ENCODE peak calls at places on chromosomes 6 and 20, in seven cellular contexts. One of them, this sample, is unnamed.

GRCh38 chr6:151497935-151498726 is 4.3 kb downstream of the CCDC170 start:
- DNase-seq in ovary: no peak
- DNase-seq in astrocyte: no peak
- DNase-seq in cardiac fibroblast: peak
- DNase-seq in pancreas: no peak
- DNase-seq in AG09309: no peak
- DNase-seq in OCI-LY7: no peak
- DNase-seq in this sample: no peak

GRCh38 chr6:158027590-158028285 is 46.1 kb downstream of the SYNJ2 start:
- DNase-seq in ovary: no peak
- DNase-seq in astrocyte: no peak
- DNase-seq in cardiac fibroblast: no peak
- DNase-seq in pancreas: no peak
- DNase-seq in AG09309: no peak
- DNase-seq in OCI-LY7: no peak
- DNase-seq in this sample: no peak

GRCh38 chr6:10230533-10230932 is 184.3 kb downstream of the TFAP2A start:
- DNase-seq in ovary: no peak
- DNase-seq in astrocyte: no peak
- DNase-seq in cardiac fibroblast: no peak
- DNase-seq in pancreas: no peak
- DNase-seq in AG09309: no peak
- DNase-seq in OCI-LY7: no peak
- DNase-seq in this sample: no peak

GRCh38 chr6:31299511-31299910 is 27.6 kb upstream of the HLA-C start:
- DNase-seq in ovary: no peak
- DNase-seq in astrocyte: no peak
- DNase-seq in cardiac fibroblast: no peak
- DNase-seq in pancreas: no peak
- DNase-seq in AG09309: no peak
- DNase-seq in OCI-LY7: no peak
- DNase-seq in this sample: no peak

GRCh38 chr6:52285174-52286068 is 879 bp upstream of the MCM3 start:
- DNase-seq in ovary: no peak
- DNase-seq in astrocyte: no peak
- DNase-seq in cardiac fibroblast: peak
- DNase-seq in pancreas: no peak
- DNase-seq in AG09309: peak
- DNase-seq in OCI-LY7: peak
- DNase-seq in this sample: no peak

GRCh38 chr6:37486440-37486839 is 13.3 kb downstream of the CCDC167 start:
- DNase-seq in ovary: no peak
- DNase-seq in astrocyte: no peak
- DNase-seq in cardiac fibroblast: no peak
- DNase-seq in pancreas: no peak
- DNase-seq in AG09309: no peak
- DNase-seq in OCI-LY7: no peak
- DNase-seq in this sample: no peak

GRCh38 chr6:50850860-50851259 is 32.2 kb downstream of the TFAP2B start:
- DNase-seq in ovary: no peak
- DNase-seq in astrocyte: no peak
- DNase-seq in cardiac fibroblast: no peak
- DNase-seq in pancreas: no peak
- DNase-seq in AG09309: no peak
- DNase-seq in OCI-LY7: no peak
- DNase-seq in this sample: no peak

GRCh38 chr6:91486200-91486599 is 899.3 kb upstream of the MAP3K7 start:
- DNase-seq in ovary: no peak
- DNase-seq in astrocyte: no peak
- DNase-seq in cardiac fibroblast: no peak
- DNase-seq in pancreas: no peak
- DNase-seq in AG09309: no peak
- DNase-seq in OCI-LY7: no peak
- DNase-seq in this sample: no peak

GRCh38 chr20:36604952-36605308 is 649 bp upstream of the RAB5IF start:
- DNase-seq in ovary: peak
- DNase-seq in astrocyte: no peak
- DNase-seq in cardiac fibroblast: no peak
- DNase-seq in pancreas: peak
- DNase-seq in AG09309: no peak
- DNase-seq in OCI-LY7: peak
- DNase-seq in this sample: peak

GRCh38 chr6:7921582-7922199 is 11.1 kb upstream of the TXNDC5 start:
- DNase-seq in ovary: no peak
- DNase-seq in astrocyte: no peak
- DNase-seq in cardiac fibroblast: peak
- DNase-seq in pancreas: no peak
- DNase-seq in AG09309: no peak
- DNase-seq in OCI-LY7: no peak
- DNase-seq in this sample: no peak

GRCh38 chr6:133343220-133343619 is 102.1 kb downstream of the EYA4 start:
- DNase-seq in ovary: no peak
- DNase-seq in astrocyte: no peak
- DNase-seq in cardiac fibroblast: no peak
- DNase-seq in pancreas: no peak
- DNase-seq in AG09309: no peak
- DNase-seq in OCI-LY7: no peak
- DNase-seq in this sample: no peak

GRCh38 chr6:112988748-112989147 is 641.6 kb downstream of the RFPL4B start:
- DNase-seq in ovary: no peak
- DNase-seq in astrocyte: no peak
- DNase-seq in cardiac fibroblast: no peak
- DNase-seq in pancreas: no peak
- DNase-seq in AG09309: no peak
- DNase-seq in OCI-LY7: no peak
- DNase-seq in this sample: no peak

GRCh38 chr20:61923371-61924166 is 142.1 kb downstream of the TAF4 start:
- DNase-seq in ovary: no peak
- DNase-seq in astrocyte: peak
- DNase-seq in cardiac fibroblast: no peak
- DNase-seq in pancreas: no peak
- DNase-seq in AG09309: no peak
- DNase-seq in OCI-LY7: no peak
- DNase-seq in this sample: no peak

GRCh38 chr20:46701556-46701955 is 7.9 kb upstream of the SLC2A10 start:
- DNase-seq in ovary: no peak
- DNase-seq in astrocyte: no peak
- DNase-seq in cardiac fibroblast: no peak
- DNase-seq in pancreas: no peak
- DNase-seq in AG09309: no peak
- DNase-seq in OCI-LY7: no peak
- DNase-seq in this sample: no peak

GRCh38 chr20:63216041-63216848 is at the start of gene YTHDF1:
- DNase-seq in ovary: peak
- DNase-seq in astrocyte: peak
- DNase-seq in cardiac fibroblast: peak
- DNase-seq in pancreas: peak
- DNase-seq in AG09309: peak
- DNase-seq in OCI-LY7: peak
- DNase-seq in this sample: peak

GRCh38 chr20:37867289-37868195 is 35.4 kb upstream of the VSTM2L start:
- DNase-seq in ovary: no peak
- DNase-seq in astrocyte: no peak
- DNase-seq in cardiac fibroblast: no peak
- DNase-seq in pancreas: no peak
- DNase-seq in AG09309: no peak
- DNase-seq in OCI-LY7: no peak
- DNase-seq in this sample: no peak

GRCh38 chr6:109318328-109318876 is 63.9 kb downstream of the CD164 start:
- DNase-seq in ovary: no peak
- DNase-seq in astrocyte: no peak
- DNase-seq in cardiac fibroblast: no peak
- DNase-seq in pancreas: no peak
- DNase-seq in AG09309: no peak
- DNase-seq in OCI-LY7: no peak
- DNase-seq in this sample: no peak

GRCh38 chr6:121544691-121545090 is 109.2 kb downstream of the GJA1 start:
- DNase-seq in ovary: no peak
- DNase-seq in astrocyte: peak
- DNase-seq in cardiac fibroblast: no peak
- DNase-seq in pancreas: no peak
- DNase-seq in AG09309: no peak
- DNase-seq in OCI-LY7: no peak
- DNase-seq in this sample: no peak

GRCh38 chr6:158653577-158654354 is 3.9 kb downstream of the SYTL3 start:
- DNase-seq in ovary: no peak
- DNase-seq in astrocyte: peak
- DNase-seq in cardiac fibroblast: no peak
- DNase-seq in pancreas: no peak
- DNase-seq in AG09309: no peak
- DNase-seq in OCI-LY7: no peak
- DNase-seq in this sample: peak

GRCh38 chr6:39393075-39393474 is 70.6 kb upstream of the KCNK16 start:
- DNase-seq in ovary: no peak
- DNase-seq in astrocyte: no peak
- DNase-seq in cardiac fibroblast: no peak
- DNase-seq in pancreas: no peak
- DNase-seq in AG09309: no peak
- DNase-seq in OCI-LY7: no peak
- DNase-seq in this sample: no peak

GRCh38 chr6:39387785-39388184 is 65.3 kb upstream of the KCNK16 start:
- DNase-seq in ovary: no peak
- DNase-seq in astrocyte: no peak
- DNase-seq in cardiac fibroblast: no peak
- DNase-seq in pancreas: no peak
- DNase-seq in AG09309: no peak
- DNase-seq in OCI-LY7: no peak
- DNase-seq in this sample: no peak

GRCh38 chr6:39388526-39389371 is 66.2 kb upstream of the KCNK16 start:
- DNase-seq in ovary: no peak
- DNase-seq in astrocyte: peak
- DNase-seq in cardiac fibroblast: peak
- DNase-seq in pancreas: no peak
- DNase-seq in AG09309: no peak
- DNase-seq in OCI-LY7: no peak
- DNase-seq in this sample: no peak

GRCh38 chr6:39391182-39391581 is 68.7 kb upstream of the KCNK16 start:
- DNase-seq in ovary: no peak
- DNase-seq in astrocyte: no peak
- DNase-seq in cardiac fibroblast: no peak
- DNase-seq in pancreas: no peak
- DNase-seq in AG09309: no peak
- DNase-seq in OCI-LY7: no peak
- DNase-seq in this sample: no peak

GRCh38 chr6:39389372-39389767 is 66.9 kb upstream of the KCNK16 start:
- DNase-seq in ovary: no peak
- DNase-seq in astrocyte: no peak
- DNase-seq in cardiac fibroblast: peak
- DNase-seq in pancreas: no peak
- DNase-seq in AG09309: no peak
- DNase-seq in OCI-LY7: no peak
- DNase-seq in this sample: no peak
- TF ChIP-seq CTCF in ovary: no peak
- TF ChIP-seq CTCF in astrocyte: peak
- TF ChIP-seq CTCF in cardiac fibroblast: peak
- TF ChIP-seq CTCF in pancreas: no peak
- TF ChIP-seq CTCF in AG09309: peak
- TF ChIP-seq CTCF in OCI-LY7: no peak
- TF ChIP-seq CTCF in this sample: no peak

GRCh38 chr20:10558635-10559187 is 115.1 kb downstream of the JAG1 start:
- DNase-seq in ovary: no peak
- DNase-seq in astrocyte: peak
- DNase-seq in cardiac fibroblast: peak
- DNase-seq in pancreas: no peak
- DNase-seq in AG09309: peak
- DNase-seq in OCI-LY7: no peak
- DNase-seq in this sample: peak

GRCh38 chr20:10559266-10559665 is 114.5 kb downstream of the JAG1 start:
- DNase-seq in ovary: no peak
- DNase-seq in astrocyte: no peak
- DNase-seq in cardiac fibroblast: no peak
- DNase-seq in pancreas: no peak
- DNase-seq in AG09309: no peak
- DNase-seq in OCI-LY7: no peak
- DNase-seq in this sample: no peak

GRCh38 chr20:10562929-10563328 is 110.9 kb downstream of the JAG1 start:
- DNase-seq in ovary: no peak
- DNase-seq in astrocyte: no peak
- DNase-seq in cardiac fibroblast: peak
- DNase-seq in pancreas: no peak
- DNase-seq in AG09309: no peak
- DNase-seq in OCI-LY7: no peak
- DNase-seq in this sample: no peak

GRCh38 chr20:10560681-10561080 is 113.1 kb downstream of the JAG1 start:
- DNase-seq in ovary: no peak
- DNase-seq in astrocyte: no peak
- DNase-seq in cardiac fibroblast: no peak
- DNase-seq in pancreas: no peak
- DNase-seq in AG09309: no peak
- DNase-seq in OCI-LY7: no peak
- DNase-seq in this sample: no peak

DNA sequence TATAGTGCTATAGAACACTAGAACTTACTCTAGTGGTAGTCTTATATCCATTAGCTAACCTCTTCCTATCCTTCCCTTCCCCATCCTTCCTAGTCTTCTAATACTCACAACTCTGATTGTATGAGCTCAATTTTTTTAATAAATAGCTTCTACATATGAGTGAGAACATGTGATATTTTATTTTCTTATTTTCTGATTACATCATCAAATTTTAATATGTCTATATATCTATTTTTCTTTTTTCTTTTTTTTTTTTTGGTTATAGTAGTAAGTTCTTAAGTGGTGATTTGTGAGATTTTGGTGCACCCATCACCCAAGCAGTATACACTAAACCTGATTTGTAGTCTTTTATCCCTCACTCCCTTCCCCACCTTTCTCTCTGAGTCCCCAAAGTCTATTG is 112.5 kb downstream of the JAG1 start:
- DNase-seq in ovary: no peak
- DNase-seq in astrocyte: no peak
- DNase-seq in cardiac fibroblast: no peak
- DNase-seq in pancreas: no peak
- DNase-seq in AG09309: no peak
- DNase-seq in OCI-LY7: no peak
- DNase-seq in this sample: no peak
- TF ChIP-seq CTCF in ovary: no peak
- TF ChIP-seq CTCF in astrocyte: no peak
- TF ChIP-seq CTCF in cardiac fibroblast: no peak
- TF ChIP-seq CTCF in pancreas: no peak
- TF ChIP-seq CTCF in AG09309: no peak
- TF ChIP-seq CTCF in OCI-LY7: no peak
- TF ChIP-seq CTCF in this sample: no peak

DNA sequence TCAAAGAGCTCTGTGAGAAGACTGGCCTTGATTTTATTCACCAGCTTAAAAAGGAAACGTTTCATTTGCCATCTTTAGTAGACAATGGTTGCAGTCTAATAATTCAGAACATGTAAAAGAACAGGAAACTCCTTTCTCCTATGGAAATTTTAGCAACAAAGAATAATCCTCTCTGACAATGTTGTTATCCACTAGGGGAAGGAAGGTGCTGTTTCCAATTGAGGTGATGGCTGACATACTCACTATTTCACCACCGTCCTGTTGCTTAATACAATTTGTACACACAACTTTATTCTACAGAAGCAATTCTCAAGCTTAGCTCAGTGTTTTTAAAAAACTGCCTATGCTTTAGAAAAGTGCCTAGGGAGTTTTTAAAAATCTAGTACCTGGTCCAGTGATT is 192.7 kb downstream of the ARHGAP18 start:
- DNase-seq in ovary: no peak
- DNase-seq in astrocyte: no peak
- DNase-seq in cardiac fibroblast: no peak
- DNase-seq in pancreas: no peak
- DNase-seq in AG09309: no peak
- DNase-seq in OCI-LY7: no peak
- DNase-seq in this sample: no peak
- TF ChIP-seq CTCF in ovary: no peak
- TF ChIP-seq CTCF in astrocyte: no peak
- TF ChIP-seq CTCF in cardiac fibroblast: peak
- TF ChIP-seq CTCF in pancreas: no peak
- TF ChIP-seq CTCF in AG09309: no peak
- TF ChIP-seq CTCF in OCI-LY7: no peak
- TF ChIP-seq CTCF in this sample: no peak

GRCh38 chr6:3001773-3002293 is 2.1 kb downstream of the NQO2 start:
- DNase-seq in ovary: no peak
- DNase-seq in astrocyte: peak
- DNase-seq in cardiac fibroblast: peak
- DNase-seq in pancreas: no peak
- DNase-seq in AG09309: no peak
- DNase-seq in OCI-LY7: peak
- DNase-seq in this sample: no peak
- TF ChIP-seq CTCF in ovary: no peak
- TF ChIP-seq CTCF in astrocyte: peak
- TF ChIP-seq CTCF in cardiac fibroblast: peak
- TF ChIP-seq CTCF in pancreas: peak
- TF ChIP-seq CTCF in AG09309: peak
- TF ChIP-seq CTCF in OCI-LY7: no peak
- TF ChIP-seq CTCF in this sample: peak